ENCODE peak calls at places on chromosomes 13 and 19, in four cellular contexts. T is NCI-H2107, B is astrocyte, U is fibroblast of the aortic adventitia. F is an unnamed sample.

GRCh38 chr19:52734340-52734892 is 428 bp downstream of the ZNF611 start:
- DNase-seq in B (no peak), T (no peak), U (peak; percentile 11), F (no peak)

GRCh38 chr13:19672990-19673389 is 39.5 kb downstream of the MPHOSPH8 start:
- DNase-seq in B (no peak), T (no peak), U (no peak), F (no peak)

GRCh38 chr13:109608032-109608431 is 178.4 kb downstream of the IRS2 start:
- DNase-seq in T (no peak), U (no peak), B (no peak), F (no peak)

GRCh38 chr13:106373989-106374572 is 161.4 kb downstream of the EFNB2 start:
- DNase-seq in B (peak; percentile 71), T (no peak), U (peak; percentile 80), F (no peak)

GRCh38 chr19:42042455-42043170 is 27.4 kb downstream of the GRIK5 start:
- DNase-seq in T (no peak), B (no peak), U (no peak), F (no peak)

GRCh38 chr13:43057653-43058317 is 34.4 kb downstream of the DNAJC15 start:
- DNase-seq in B (peak; percentile 55), T (no peak), U (no peak), F (no peak)

GRCh38 chr13:112229445-112229844 is 146.7 kb upstream of the SPACA7 start:
- DNase-seq in B (no peak), U (no peak), T (no peak), F (no peak)

GRCh38 chr19:14300281-14300680 is 81.0 kb upstream of the ADGRE5 start:
- DNase-seq in U (no peak), T (no peak), B (no peak), F (no peak)

GRCh38 chr13:45055902-45056648 is 64.2 kb upstream of the GTF2F2 start:
- DNase-seq in U (peak; percentile 95), T (no peak), B (peak; percentile 88), F (no peak)